ENCODE peak calls at places on chromosomes 11 and 22, in seven cellular contexts. R is GM12878, S is K562, I is NT2/D1, D is HCT116, U is H1, Q is HepG2. A is an unnamed sample.

GRCh38 chr11:94934362-94934761 is 39.0 kb downstream of the CWC15 start:
- DNase-seq in S (no peak), U (no peak), D (no peak), Q (no peak), R (no peak), I (no peak), A (peak)

GRCh38 chr11:78689558-78690153 is 115.0 kb upstream of the NARS2 start:
- DNase-seq in Q (no peak), U (no peak), I (no peak), S (no peak), D (no peak), R (no peak), A (no peak)

GRCh38 chr11:45366839-45367238 is 80.7 kb upstream of the SYT13 start:
- DNase-seq in U (no peak), S (no peak), R (no peak), Q (no peak), I (no peak), D (no peak), A (no peak)

GRCh38 chr11:75603791-75604736 is 42.0 kb downstream of the SERPINH1 start:
- DNase-seq in S (no peak), I (no peak), R (no peak), D (no peak), Q (no peak), U (no peak), A (no peak)

GRCh38 chr11:2251138-2251537 is 19.2 kb downstream of the ASCL2 start:
- DNase-seq in R (no peak), Q (no peak), S (no peak), U (no peak), D (no peak), I (no peak), A (no peak)

GRCh38 chr22:30694638-30695350 is at the start of gene OSBP2:
- DNase-seq in I (no peak), S (peak), Q (no peak), U (peak), D (no peak), R (no peak), A (peak)

GRCh38 chr22:29693671-29694070 is 26.1 kb upstream of the CABP7 start:
- DNase-seq in D (no peak), S (no peak), Q (no peak), I (no peak), R (no peak), U (no peak), A (no peak)

GRCh38 chr22:41380993-41381328 is 781 bp upstream of the TEF start:
- DNase-seq in I (no peak), D (peak), U (no peak), R (no peak), Q (peak), S (no peak), A (no peak)

GRCh38 chr11:77085652-77086051 is 17.0 kb upstream of the OMP start:
- DNase-seq in Q (no peak), D (no peak), S (no peak), R (no peak), U (no peak), I (no peak), A (no peak)

GRCh38 chr11:78248903-78249302 is 60.2 kb downstream of the USP35 start:
- DNase-seq in I (no peak), R (no peak), S (no peak), U (no peak), D (no peak), Q (no peak), A (no peak)

GRCh38 chr11:91860661-91861060 is 364.0 kb upstream of the FAT3 start:
- DNase-seq in U (no peak), D (no peak), Q (no peak), S (no peak), I (no peak), R (no peak), A (no peak)

GRCh38 chr11:122048401-122048800 is 67.6 kb downstream of the BLID start:
- DNase-seq in Q (no peak), U (no peak), I (no peak), R (no peak), D (no peak), S (no peak), A (no peak)

GRCh38 chr11:3228445-3228829 is 3.8 kb downstream of the MRGPRE start:
- DNase-seq in D (no peak), S (no peak), Q (no peak), I (no peak), U (no peak), R (no peak), A (no peak)

DNA sequence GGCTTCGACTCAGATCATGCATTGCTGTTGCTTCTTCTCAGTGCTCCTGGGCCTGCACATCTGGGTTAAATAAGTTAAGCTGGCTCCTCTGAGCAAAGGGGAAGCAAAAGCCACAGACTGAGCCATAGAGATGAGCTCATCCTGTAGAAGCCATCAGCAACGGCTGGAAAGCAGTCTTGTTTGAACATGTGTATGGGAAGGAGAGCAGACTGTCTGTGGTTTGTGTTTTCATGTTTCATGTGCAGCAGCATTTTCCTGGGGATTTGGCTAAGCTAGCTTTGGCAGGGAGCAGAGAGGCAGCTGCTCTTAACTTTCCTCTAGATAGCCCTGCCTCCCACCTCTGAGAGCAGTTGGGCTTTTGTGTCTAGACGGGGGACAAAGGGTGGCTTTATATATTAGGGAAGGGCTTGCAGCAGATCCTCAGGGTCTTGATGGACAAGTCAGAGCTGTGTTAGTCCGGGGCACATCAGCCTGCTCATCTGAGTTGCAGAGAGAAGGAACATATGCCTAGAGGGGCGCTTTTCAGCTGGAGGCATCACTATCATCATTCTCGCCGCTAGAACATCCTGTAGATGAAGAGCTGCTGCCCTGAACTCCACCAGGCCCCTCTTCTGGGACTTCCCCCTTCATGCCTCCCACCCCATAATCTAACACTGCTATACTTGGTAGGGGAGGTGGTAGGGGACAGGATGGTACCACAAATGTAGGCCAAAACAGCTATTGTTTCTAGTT is 14.9 kb downstream of the DCPS start:
- DNase-seq in I (no peak), Q (no peak), S (no peak), D (no peak), R (peak), U (no peak), A (peak)
- TF ChIP-seq YY1 in I (no peak), Q (no peak), S (no peak), D (no peak), R (no peak), U (no peak), A (peak)

GRCh38 chr11:96228472-96228871 is 114.5 kb downstream of the MAML2 start:
- DNase-seq in U (no peak), D (peak), Q (peak), S (no peak), R (no peak), I (no peak), A (no peak)
- TF ChIP-seq YY1 in U (no peak), D (no peak), Q (no peak), S (no peak), R (no peak), I (no peak), A (peak)

GRCh38 chr11:12496181-12497025 is 119.0 kb downstream of the PARVA start:
- DNase-seq in I (peak), Q (peak), U (peak), R (no peak), S (no peak), D (peak), A (no peak)

GRCh38 chr11:12494699-12495098 is 117.3 kb downstream of the PARVA start:
- DNase-seq in S (no peak), D (no peak), I (no peak), Q (no peak), U (no peak), R (no peak), A (no peak)

GRCh38 chr11:12499071-12499470 is 121.7 kb downstream of the PARVA start:
- DNase-seq in I (no peak), U (peak), R (no peak), S (no peak), Q (no peak), D (no peak), A (no peak)

GRCh38 chr11:12502041-12502440 is 124.7 kb downstream of the PARVA start:
- DNase-seq in S (no peak), U (peak), R (no peak), D (no peak), I (no peak), Q (no peak), A (no peak)

DNA sequence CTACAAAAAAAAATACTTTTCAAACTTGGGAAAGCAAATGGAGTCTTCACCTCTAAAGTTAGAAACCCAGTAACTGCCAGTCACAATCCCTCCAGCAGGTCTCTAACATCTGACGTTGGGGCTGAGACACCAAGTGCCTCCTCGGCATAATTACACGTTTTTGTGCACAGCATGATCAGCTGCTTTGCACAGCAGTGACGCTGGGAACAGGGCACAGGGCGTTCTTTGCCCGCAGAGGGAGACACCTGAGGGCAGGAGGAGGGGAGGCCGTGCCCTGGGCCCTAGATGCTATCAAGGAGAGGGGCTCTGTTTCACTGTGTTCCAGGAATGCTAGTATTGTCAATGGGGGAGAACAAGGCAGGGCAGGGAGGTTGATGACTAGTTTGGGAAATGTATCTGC is 120.1 kb downstream of the PARVA start:
- DNase-seq in R (no peak), I (no peak), S (no peak), D (no peak), U (peak), Q (no peak), A (no peak)
- TF ChIP-seq YY1 in R (no peak), I (no peak), S (no peak), D (no peak), U (no peak), Q (no peak), A (no peak)

DNA sequence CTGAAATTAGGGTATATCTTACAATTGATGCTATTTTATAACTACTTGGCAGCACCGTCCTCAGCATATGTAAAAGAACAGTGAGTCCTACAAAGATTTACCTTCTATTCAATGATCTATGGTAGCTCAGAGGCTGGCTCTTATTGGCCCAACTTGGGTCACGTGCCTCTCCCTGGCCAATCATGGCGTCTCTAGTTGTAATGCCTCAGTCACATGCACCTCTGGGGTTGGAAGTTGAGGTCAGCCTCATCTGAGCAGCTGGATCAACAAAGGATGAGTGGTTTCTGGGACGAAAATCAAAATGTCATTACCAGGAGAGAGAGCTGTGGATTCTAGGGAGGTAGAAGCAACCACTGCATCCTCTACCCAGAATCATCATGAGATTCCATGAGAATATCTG is 22.9 kb upstream of the ASPHD2 start:
- DNase-seq in S (no peak), I (no peak), D (no peak), U (no peak), Q (no peak), R (no peak), A (no peak)
- TF ChIP-seq YY1 in S (no peak), I (no peak), D (no peak), U (no peak), Q (no peak), R (no peak), A (no peak)

DNA sequence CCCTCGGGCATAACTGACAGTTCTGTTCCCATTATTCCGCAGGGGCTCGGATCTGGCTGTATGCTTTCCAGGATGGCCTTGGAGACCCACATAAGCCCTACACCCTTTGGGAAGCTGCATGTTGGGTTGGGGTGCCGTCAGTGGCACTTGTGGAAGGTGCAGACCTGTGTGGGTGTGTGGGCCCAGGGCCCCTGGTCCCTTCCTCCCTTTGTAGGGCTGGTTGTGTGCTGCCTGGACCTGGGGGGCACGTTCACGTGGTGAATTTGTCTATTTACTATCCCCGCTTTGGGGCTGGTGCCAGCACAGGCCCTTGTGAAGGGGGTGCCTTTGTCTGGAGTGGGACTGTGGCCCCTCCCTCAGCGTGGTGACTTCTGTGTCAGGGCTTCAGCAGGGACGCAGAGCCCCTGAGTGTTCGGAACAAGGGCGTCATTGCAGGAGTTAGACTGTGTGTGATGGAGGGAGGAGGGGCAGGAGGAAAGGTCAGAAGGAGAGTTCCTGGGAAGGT is 15.0 kb upstream of the PPP6R3 start:
- DNase-seq in R (no peak), D (no peak), S (no peak), Q (no peak), U (no peak), I (no peak), A (no peak)
- TF ChIP-seq YY1 in R (no peak), D (no peak), S (no peak), Q (no peak), U (no peak), I (no peak), A (no peak)